ENCODE peak calls at places on chromosomes 7 and 10, in ten cellular contexts. One of them, this sample, is unnamed.

GRCh38 chr10:110993024-110993693 is 73.8 kb downstream of the SHOC2 start:
- DNase-seq in adrenal gland: no peak
- DNase-seq in iris pigment epithelial cell: peak; percentile 95
- DNase-seq in right cardiac atrium: no peak
- DNase-seq in kidney epithelial cell: peak; percentile 48
- DNase-seq in iPS-NIHi11: no peak
- DNase-seq in NCI-H187 treated with DMSO at 0.1 percent for 48 hours: no peak
- DNase-seq in pons: peak; percentile 24
- DNase-seq in effector CD4-positive, alpha-beta T cell: peak; percentile 9
- DNase-seq in left ventricle myocardium inferior: no peak
- DNase-seq in this sample: peak; percentile 81

GRCh38 chr7:79386688-79387422 is 66.6 kb downstream of the MAGI2 start:
- DNase-seq in adrenal gland: no peak
- DNase-seq in iris pigment epithelial cell: peak; percentile 82
- DNase-seq in right cardiac atrium: no peak
- DNase-seq in kidney epithelial cell: no peak
- DNase-seq in iPS-NIHi11: no peak
- DNase-seq in NCI-H187 treated with DMSO at 0.1 percent for 48 hours: no peak
- DNase-seq in pons: no peak
- DNase-seq in effector CD4-positive, alpha-beta T cell: no peak
- DNase-seq in left ventricle myocardium inferior: no peak
- DNase-seq in this sample: peak; percentile 67

GRCh38 chr10:112361951-112362770 is 11.8 kb upstream of the ACSL5 start:
- DNase-seq in adrenal gland: peak; percentile 65
- DNase-seq in iris pigment epithelial cell: peak; percentile 27
- DNase-seq in right cardiac atrium: peak; percentile 82
- DNase-seq in kidney epithelial cell: no peak
- DNase-seq in iPS-NIHi11: no peak
- DNase-seq in NCI-H187 treated with DMSO at 0.1 percent for 48 hours: no peak
- DNase-seq in pons: peak; percentile 25
- DNase-seq in effector CD4-positive, alpha-beta T cell: no peak
- DNase-seq in left ventricle myocardium inferior: peak; percentile 53
- DNase-seq in this sample: peak; percentile 75

GRCh38 chr7:10759120-10759519 is 214.6 kb upstream of the PHF14 start:
- DNase-seq in adrenal gland: no peak
- DNase-seq in iris pigment epithelial cell: no peak
- DNase-seq in right cardiac atrium: no peak
- DNase-seq in kidney epithelial cell: no peak
- DNase-seq in iPS-NIHi11: no peak
- DNase-seq in NCI-H187 treated with DMSO at 0.1 percent for 48 hours: no peak
- DNase-seq in pons: no peak
- DNase-seq in effector CD4-positive, alpha-beta T cell: no peak
- DNase-seq in left ventricle myocardium inferior: no peak
- DNase-seq in this sample: no peak

GRCh38 chr7:98116656-98117461 is 10.2 kb downstream of the LMTK2 start:
- DNase-seq in adrenal gland: peak; percentile 46
- DNase-seq in iris pigment epithelial cell: peak; percentile 78
- DNase-seq in right cardiac atrium: no peak
- DNase-seq in kidney epithelial cell: no peak
- DNase-seq in iPS-NIHi11: no peak
- DNase-seq in NCI-H187 treated with DMSO at 0.1 percent for 48 hours: no peak
- DNase-seq in pons: no peak
- DNase-seq in effector CD4-positive, alpha-beta T cell: no peak
- DNase-seq in left ventricle myocardium inferior: no peak
- DNase-seq in this sample: peak; percentile 37

GRCh38 chr10:47261556-47261955 is 38.4 kb upstream of the GDF10 start:
- DNase-seq in adrenal gland: no peak
- DNase-seq in iris pigment epithelial cell: no peak
- DNase-seq in right cardiac atrium: no peak
- DNase-seq in kidney epithelial cell: no peak
- DNase-seq in iPS-NIHi11: no peak
- DNase-seq in NCI-H187 treated with DMSO at 0.1 percent for 48 hours: no peak
- DNase-seq in pons: no peak
- DNase-seq in effector CD4-positive, alpha-beta T cell: no peak
- DNase-seq in left ventricle myocardium inferior: no peak
- DNase-seq in this sample: no peak

GRCh38 chr7:39811161-39811614 is 138.9 kb upstream of the CDK13 start:
- DNase-seq in adrenal gland: no peak
- DNase-seq in iris pigment epithelial cell: peak; percentile 14
- DNase-seq in right cardiac atrium: no peak
- DNase-seq in kidney epithelial cell: no peak
- DNase-seq in iPS-NIHi11: no peak
- DNase-seq in NCI-H187 treated with DMSO at 0.1 percent for 48 hours: no peak
- DNase-seq in pons: no peak
- DNase-seq in effector CD4-positive, alpha-beta T cell: no peak
- DNase-seq in left ventricle myocardium inferior: no peak
- DNase-seq in this sample: peak; percentile 45

GRCh38 chr7:101099969-101100781 is 14.9 kb downstream of the TRIM56 start:
- DNase-seq in adrenal gland: peak; percentile 94
- DNase-seq in iris pigment epithelial cell: peak; percentile 100
- DNase-seq in right cardiac atrium: peak; percentile 94
- DNase-seq in kidney epithelial cell: peak; percentile 90
- DNase-seq in iPS-NIHi11: peak; percentile 86
- DNase-seq in NCI-H187 treated with DMSO at 0.1 percent for 48 hours: no peak
- DNase-seq in pons: peak; percentile 90
- DNase-seq in effector CD4-positive, alpha-beta T cell: no peak
- DNase-seq in left ventricle myocardium inferior: peak; percentile 91
- DNase-seq in this sample: peak; percentile 100

GRCh38 chr7:39463252-39463651 is 103.0 kb upstream of the YAE1 start:
- DNase-seq in adrenal gland: no peak
- DNase-seq in iris pigment epithelial cell: no peak
- DNase-seq in right cardiac atrium: no peak
- DNase-seq in kidney epithelial cell: no peak
- DNase-seq in iPS-NIHi11: no peak
- DNase-seq in NCI-H187 treated with DMSO at 0.1 percent for 48 hours: no peak
- DNase-seq in pons: no peak
- DNase-seq in effector CD4-positive, alpha-beta T cell: no peak
- DNase-seq in left ventricle myocardium inferior: no peak
- DNase-seq in this sample: no peak

GRCh38 chr7:96075510-96076349 is 246.2 kb downstream of the SLC25A13 start:
- DNase-seq in adrenal gland: peak; percentile 52
- DNase-seq in iris pigment epithelial cell: peak; percentile 54
- DNase-seq in right cardiac atrium: peak; percentile 64
- DNase-seq in kidney epithelial cell: no peak
- DNase-seq in iPS-NIHi11: peak; percentile 83
- DNase-seq in NCI-H187 treated with DMSO at 0.1 percent for 48 hours: peak; percentile 21
- DNase-seq in pons: peak; percentile 74
- DNase-seq in effector CD4-positive, alpha-beta T cell: peak; percentile 24
- DNase-seq in left ventricle myocardium inferior: peak; percentile 53
- DNase-seq in this sample: peak; percentile 62

GRCh38 chr10:57506414-57507094 is 761.1 kb downstream of the IPMK start:
- DNase-seq in adrenal gland: no peak
- DNase-seq in iris pigment epithelial cell: no peak
- DNase-seq in right cardiac atrium: no peak
- DNase-seq in kidney epithelial cell: no peak
- DNase-seq in iPS-NIHi11: no peak
- DNase-seq in NCI-H187 treated with DMSO at 0.1 percent for 48 hours: no peak
- DNase-seq in pons: no peak
- DNase-seq in effector CD4-positive, alpha-beta T cell: no peak
- DNase-seq in left ventricle myocardium inferior: no peak
- DNase-seq in this sample: no peak

GRCh38 chr10:122149138-122149606 is 121.9 kb upstream of the BTBD16 start:
- DNase-seq in adrenal gland: no peak
- DNase-seq in iris pigment epithelial cell: no peak
- DNase-seq in right cardiac atrium: peak; percentile 84
- DNase-seq in kidney epithelial cell: no peak
- DNase-seq in iPS-NIHi11: no peak
- DNase-seq in NCI-H187 treated with DMSO at 0.1 percent for 48 hours: no peak
- DNase-seq in pons: no peak
- DNase-seq in effector CD4-positive, alpha-beta T cell: no peak
- DNase-seq in left ventricle myocardium inferior: peak; percentile 85
- DNase-seq in this sample: peak; percentile 41

GRCh38 chr7:41711283-41712064 is 8.6 kb upstream of the INHBA start:
- DNase-seq in adrenal gland: no peak
- DNase-seq in iris pigment epithelial cell: peak; percentile 30
- DNase-seq in right cardiac atrium: no peak
- DNase-seq in kidney epithelial cell: no peak
- DNase-seq in iPS-NIHi11: peak; percentile 63
- DNase-seq in NCI-H187 treated with DMSO at 0.1 percent for 48 hours: no peak
- DNase-seq in pons: no peak
- DNase-seq in effector CD4-positive, alpha-beta T cell: no peak
- DNase-seq in left ventricle myocardium inferior: no peak
- DNase-seq in this sample: no peak

GRCh38 chr7:371119-371778 is 81.3 kb downstream of the FOXL3 start:
- DNase-seq in adrenal gland: no peak
- DNase-seq in iris pigment epithelial cell: no peak
- DNase-seq in right cardiac atrium: peak; percentile 6
- DNase-seq in kidney epithelial cell: no peak
- DNase-seq in iPS-NIHi11: no peak
- DNase-seq in NCI-H187 treated with DMSO at 0.1 percent for 48 hours: no peak
- DNase-seq in pons: no peak
- DNase-seq in effector CD4-positive, alpha-beta T cell: no peak
- DNase-seq in left ventricle myocardium inferior: peak; percentile 1
- DNase-seq in this sample: peak; percentile 4

GRCh38 chr7:138237995-138238394 is 161.7 kb downstream of the AKR1D1 start:
- DNase-seq in adrenal gland: no peak
- DNase-seq in iris pigment epithelial cell: no peak
- DNase-seq in right cardiac atrium: no peak
- DNase-seq in kidney epithelial cell: no peak
- DNase-seq in iPS-NIHi11: no peak
- DNase-seq in NCI-H187 treated with DMSO at 0.1 percent for 48 hours: no peak
- DNase-seq in pons: no peak
- DNase-seq in effector CD4-positive, alpha-beta T cell: no peak
- DNase-seq in left ventricle myocardium inferior: no peak
- DNase-seq in this sample: no peak

GRCh38 chr7:151623766-151624165 is 104.1 kb upstream of the RHEB start:
- DNase-seq in adrenal gland: no peak
- DNase-seq in iris pigment epithelial cell: peak; percentile 89
- DNase-seq in right cardiac atrium: no peak
- DNase-seq in kidney epithelial cell: no peak
- DNase-seq in iPS-NIHi11: no peak
- DNase-seq in NCI-H187 treated with DMSO at 0.1 percent for 48 hours: no peak
- DNase-seq in pons: no peak
- DNase-seq in effector CD4-positive, alpha-beta T cell: no peak
- DNase-seq in left ventricle myocardium inferior: no peak
- DNase-seq in this sample: peak; percentile 60

GRCh38 chr7:818031-818699 is 14.1 kb upstream of the SUN1 start:
- DNase-seq in adrenal gland: no peak
- DNase-seq in iris pigment epithelial cell: peak; percentile 83
- DNase-seq in right cardiac atrium: no peak
- DNase-seq in kidney epithelial cell: no peak
- DNase-seq in iPS-NIHi11: no peak
- DNase-seq in NCI-H187 treated with DMSO at 0.1 percent for 48 hours: no peak
- DNase-seq in pons: no peak
- DNase-seq in effector CD4-positive, alpha-beta T cell: no peak
- DNase-seq in left ventricle myocardium inferior: no peak
- DNase-seq in this sample: peak; percentile 73

GRCh38 chr7:69575651-69576050 is 22.6 kb upstream of the AUTS2 start:
- DNase-seq in adrenal gland: no peak
- DNase-seq in iris pigment epithelial cell: no peak
- DNase-seq in right cardiac atrium: no peak
- DNase-seq in kidney epithelial cell: no peak
- DNase-seq in iPS-NIHi11: no peak
- DNase-seq in NCI-H187 treated with DMSO at 0.1 percent for 48 hours: no peak
- DNase-seq in pons: no peak
- DNase-seq in effector CD4-positive, alpha-beta T cell: no peak
- DNase-seq in left ventricle myocardium inferior: no peak
- DNase-seq in this sample: no peak

This sample was measured in EH.